ENCODE peak calls at places on chromosomes 12 and 14, in six cellular contexts. E is foreskin keratinocyte; X is AG04450; V is stimulated activated CD4-positive, alpha-beta T cell treated with anti-CD3 and anti-CD28 coated beads, Interleukin-4, amount 100 ng/mL, for 48 hours; Z is NCI-H1092 treated with DMSO at 0.1 percent for 48 hours; J is central memory CD4-positive, alpha-beta T cell. T is an unnamed sample.

GRCh38 chr12:23559268-23559753 is 390.2 kb downstream of the SOX5 start:
- DNase-seq in E (no peak), X (no peak), V (no peak), Z (no peak), J (no peak), T (no peak)

GRCh38 chr12:45017916-45018315 is 33.0 kb downstream of the DBX2 start:
- DNase-seq in E (peak), X (no peak), V (no peak), Z (no peak), J (no peak), T (no peak)

GRCh38 chr14:44625098-44625497 is 118.0 kb upstream of the FSCB start:
- DNase-seq in E (no peak), X (no peak), V (no peak), Z (no peak), J (no peak), T (no peak)

GRCh38 chr12:9943244-9943643 is 11.1 kb upstream of the CLEC2A start:
- DNase-seq in E (no peak), X (no peak), V (no peak), Z (no peak), J (no peak), T (no peak)

GRCh38 chr12:16165506-16165905 is 112.0 kb downstream of the SLC15A5 start:
- DNase-seq in E (peak), X (peak), V (no peak), Z (peak), J (no peak), T (no peak)

GRCh38 chr14:76203086-76204001 is 51.6 kb downstream of the GPATCH2L start:
- DNase-seq in E (peak), X (peak), V (no peak), Z (no peak), J (no peak), T (peak)

GRCh38 chr14:41973178-41973577 is 366.5 kb downstream of the LRFN5 start:
- DNase-seq in E (no peak), X (no peak), V (no peak), Z (no peak), J (no peak), T (no peak)

GRCh38 chr12:99985129-99985570 is 414 bp upstream of the ANKS1B start:
- DNase-seq in E (no peak), X (no peak), V (no peak), Z (peak), J (no peak), T (no peak)

GRCh38 chr14:31024577-31025334 is 693 bp upstream of the AP4S1 start:
- DNase-seq in E (peak), X (no peak), V (no peak), Z (no peak), J (no peak), T (no peak)

GRCh38 chr12:27840229-27840999 is 60.4 kb upstream of the MANSC4 start:
- DNase-seq in E (no peak), X (no peak), V (no peak), Z (no peak), J (no peak), T (no peak)

GRCh38 chr12:38904932-38905479 is 385 bp downstream of the CPNE8 start:
- DNase-seq in E (peak), X (no peak), V (peak), Z (no peak), J (peak), T (peak)

GRCh38 chr12:9041321-9041720 is 52.0 kb downstream of the KLRG1 start:
- DNase-seq in E (no peak), X (no peak), V (no peak), Z (no peak), J (no peak), T (no peak)

GRCh38 chr12:119068129-119068856 is 87.0 kb downstream of the SRRM4 start:
- DNase-seq in E (no peak), X (no peak), V (no peak), Z (no peak), J (no peak), T (no peak)

GRCh38 chr12:10113085-10113484 is 14.3 kb upstream of the CLEC1A start:
- DNase-seq in E (no peak), X (no peak), V (no peak), Z (no peak), J (no peak), T (no peak)

GRCh38 chr14:21071225-21072041 is 1.3 kb downstream of the ARHGEF40 start:
- DNase-seq in E (peak), X (peak), V (no peak), Z (peak), J (peak), T (peak)